ENCODE peak calls at places on chromosomes 2 and 18, in five cellular contexts. One of them, this sample, is unnamed.

GRCh38 chr2:172995323-172996244 is 80.1 kb upstream of the MAP3K20 start:
- DNase-seq in smooth muscle cell of the brain vasculature: peak; percentile 18
- DNase-seq in Jurkat, Clone E6-1: no peak
- DNase-seq in stimulated activated CD4-positive, alpha-beta T cell treated with anti-CD3 and anti-CD28 coated beads, Interleukin-1b, Interleukin-23, amount 100 ng/mL, for 1 hour: no peak
- DNase-seq in upper lobe of right lung: no peak
- DNase-seq in this sample: no peak

GRCh38 chr2:20450201-20451108 is 3.6 kb downstream of the RHOB start:
- DNase-seq in upper lobe of right lung: no peak
- DNase-seq in smooth muscle cell of the brain vasculature: no peak
- DNase-seq in stimulated activated CD4-positive, alpha-beta T cell treated with anti-CD3 and anti-CD28 coated beads, Interleukin-1b, Interleukin-23, amount 100 ng/mL, for 1 hour: no peak
- DNase-seq in Jurkat, Clone E6-1: no peak
- DNase-seq in this sample: peak; percentile 55

GRCh38 chr2:166017208-166017607 is 63.6 kb upstream of the TTC21B start:
- DNase-seq in stimulated activated CD4-positive, alpha-beta T cell treated with anti-CD3 and anti-CD28 coated beads, Interleukin-1b, Interleukin-23, amount 100 ng/mL, for 1 hour: no peak
- DNase-seq in smooth muscle cell of the brain vasculature: no peak
- DNase-seq in upper lobe of right lung: no peak
- DNase-seq in Jurkat, Clone E6-1: no peak
- DNase-seq in this sample: no peak

GRCh38 chr2:217685255-217685605 is 317.6 kb downstream of the TNS1 start:
- DNase-seq in Jurkat, Clone E6-1: no peak
- DNase-seq in upper lobe of right lung: peak; percentile 66
- DNase-seq in smooth muscle cell of the brain vasculature: peak; percentile 73
- DNase-seq in stimulated activated CD4-positive, alpha-beta T cell treated with anti-CD3 and anti-CD28 coated beads, Interleukin-1b, Interleukin-23, amount 100 ng/mL, for 1 hour: no peak
- DNase-seq in this sample: no peak

GRCh38 chr2:217220228-217221013 is 360.6 kb upstream of the TNP1 start:
- DNase-seq in stimulated activated CD4-positive, alpha-beta T cell treated with anti-CD3 and anti-CD28 coated beads, Interleukin-1b, Interleukin-23, amount 100 ng/mL, for 1 hour: no peak
- DNase-seq in upper lobe of right lung: no peak
- DNase-seq in smooth muscle cell of the brain vasculature: peak; percentile 45
- DNase-seq in Jurkat, Clone E6-1: no peak
- DNase-seq in this sample: no peak

GRCh38 chr18:30889582-30890301 is 152.8 kb downstream of the DSC3 start:
- DNase-seq in Jurkat, Clone E6-1: peak; percentile 0
- DNase-seq in upper lobe of right lung: no peak
- DNase-seq in smooth muscle cell of the brain vasculature: no peak
- DNase-seq in stimulated activated CD4-positive, alpha-beta T cell treated with anti-CD3 and anti-CD28 coated beads, Interleukin-1b, Interleukin-23, amount 100 ng/mL, for 1 hour: no peak
- DNase-seq in this sample: no peak

GRCh38 chr18:62763101-62763521 is 47.8 kb downstream of the PHLPP1 start:
- DNase-seq in stimulated activated CD4-positive, alpha-beta T cell treated with anti-CD3 and anti-CD28 coated beads, Interleukin-1b, Interleukin-23, amount 100 ng/mL, for 1 hour: no peak
- DNase-seq in upper lobe of right lung: no peak
- DNase-seq in smooth muscle cell of the brain vasculature: no peak
- DNase-seq in Jurkat, Clone E6-1: no peak
- DNase-seq in this sample: no peak

GRCh38 chr2:220779918-220780317 is 792.2 kb downstream of the EPHA4 start:
- DNase-seq in smooth muscle cell of the brain vasculature: no peak
- DNase-seq in stimulated activated CD4-positive, alpha-beta T cell treated with anti-CD3 and anti-CD28 coated beads, Interleukin-1b, Interleukin-23, amount 100 ng/mL, for 1 hour: no peak
- DNase-seq in upper lobe of right lung: no peak
- DNase-seq in Jurkat, Clone E6-1: no peak
- DNase-seq in this sample: peak; percentile 5

GRCh38 chr2:42170619-42171395 is 1.7 kb downstream of the EML4 start:
- DNase-seq in upper lobe of right lung: no peak
- DNase-seq in smooth muscle cell of the brain vasculature: no peak
- DNase-seq in stimulated activated CD4-positive, alpha-beta T cell treated with anti-CD3 and anti-CD28 coated beads, Interleukin-1b, Interleukin-23, amount 100 ng/mL, for 1 hour: no peak
- DNase-seq in Jurkat, Clone E6-1: no peak
- DNase-seq in this sample: no peak

GRCh38 chr2:85915606-85916303 is 27.0 kb upstream of the ST3GAL5 start:
- DNase-seq in smooth muscle cell of the brain vasculature: no peak
- DNase-seq in upper lobe of right lung: no peak
- DNase-seq in Jurkat, Clone E6-1: no peak
- DNase-seq in stimulated activated CD4-positive, alpha-beta T cell treated with anti-CD3 and anti-CD28 coated beads, Interleukin-1b, Interleukin-23, amount 100 ng/mL, for 1 hour: no peak
- DNase-seq in this sample: no peak

GRCh38 chr2:48065971-48066370 is 159.7 kb upstream of the FBXO11 start:
- DNase-seq in upper lobe of right lung: no peak
- DNase-seq in stimulated activated CD4-positive, alpha-beta T cell treated with anti-CD3 and anti-CD28 coated beads, Interleukin-1b, Interleukin-23, amount 100 ng/mL, for 1 hour: no peak
- DNase-seq in Jurkat, Clone E6-1: no peak
- DNase-seq in smooth muscle cell of the brain vasculature: no peak
- DNase-seq in this sample: no peak

GRCh38 chr2:215831296-215831913 is 181.9 kb downstream of the MREG start:
- DNase-seq in upper lobe of right lung: no peak
- DNase-seq in Jurkat, Clone E6-1: peak; percentile 10
- DNase-seq in smooth muscle cell of the brain vasculature: no peak
- DNase-seq in stimulated activated CD4-positive, alpha-beta T cell treated with anti-CD3 and anti-CD28 coated beads, Interleukin-1b, Interleukin-23, amount 100 ng/mL, for 1 hour: no peak
- DNase-seq in this sample: no peak

GRCh38 chr2:56801770-56802169 is 618.0 kb downstream of the CCDC85A start:
- DNase-seq in upper lobe of right lung: no peak
- DNase-seq in stimulated activated CD4-positive, alpha-beta T cell treated with anti-CD3 and anti-CD28 coated beads, Interleukin-1b, Interleukin-23, amount 100 ng/mL, for 1 hour: no peak
- DNase-seq in smooth muscle cell of the brain vasculature: no peak
- DNase-seq in Jurkat, Clone E6-1: no peak
- DNase-seq in this sample: no peak

GRCh38 chr2:113273031-113273551 is 5.6 kb downstream of the PAX8 start:
- DNase-seq in smooth muscle cell of the brain vasculature: peak; percentile 57
- DNase-seq in upper lobe of right lung: no peak
- DNase-seq in Jurkat, Clone E6-1: no peak
- DNase-seq in stimulated activated CD4-positive, alpha-beta T cell treated with anti-CD3 and anti-CD28 coated beads, Interleukin-1b, Interleukin-23, amount 100 ng/mL, for 1 hour: no peak
- DNase-seq in this sample: no peak

GRCh38 chr2:109529532-109530449 is 84.0 kb downstream of the SEPTIN10 start:
- DNase-seq in stimulated activated CD4-positive, alpha-beta T cell treated with anti-CD3 and anti-CD28 coated beads, Interleukin-1b, Interleukin-23, amount 100 ng/mL, for 1 hour: no peak
- DNase-seq in smooth muscle cell of the brain vasculature: no peak
- DNase-seq in upper lobe of right lung: peak; percentile 63
- DNase-seq in Jurkat, Clone E6-1: no peak
- DNase-seq in this sample: no peak

GRCh38 chr2:220473611-220474010 is 846.2 kb downstream of the SLC4A3 start:
- DNase-seq in smooth muscle cell of the brain vasculature: no peak
- DNase-seq in stimulated activated CD4-positive, alpha-beta T cell treated with anti-CD3 and anti-CD28 coated beads, Interleukin-1b, Interleukin-23, amount 100 ng/mL, for 1 hour: no peak
- DNase-seq in Jurkat, Clone E6-1: no peak
- DNase-seq in upper lobe of right lung: no peak
- DNase-seq in this sample: no peak

GRCh38 chr2:190506666-190507065 is 27.9 kb downstream of the NEMP2 start:
- DNase-seq in upper lobe of right lung: no peak
- DNase-seq in smooth muscle cell of the brain vasculature: no peak
- DNase-seq in stimulated activated CD4-positive, alpha-beta T cell treated with anti-CD3 and anti-CD28 coated beads, Interleukin-1b, Interleukin-23, amount 100 ng/mL, for 1 hour: no peak
- DNase-seq in Jurkat, Clone E6-1: no peak
- DNase-seq in this sample: no peak

GRCh38 chr2:76867854-76868253 is 654.3 kb downstream of the LRRTM4 start:
- DNase-seq in Jurkat, Clone E6-1: no peak
- DNase-seq in smooth muscle cell of the brain vasculature: no peak
- DNase-seq in upper lobe of right lung: no peak
- DNase-seq in stimulated activated CD4-positive, alpha-beta T cell treated with anti-CD3 and anti-CD28 coated beads, Interleukin-1b, Interleukin-23, amount 100 ng/mL, for 1 hour: no peak
- DNase-seq in this sample: peak; percentile 32

GRCh38 chr2:72214429-72215143 is 66.9 kb upstream of the CYP26B1 start:
- DNase-seq in stimulated activated CD4-positive, alpha-beta T cell treated with anti-CD3 and anti-CD28 coated beads, Interleukin-1b, Interleukin-23, amount 100 ng/mL, for 1 hour: no peak
- DNase-seq in Jurkat, Clone E6-1: no peak
- DNase-seq in smooth muscle cell of the brain vasculature: no peak
- DNase-seq in upper lobe of right lung: no peak
- DNase-seq in this sample: no peak

GRCh38 chr2:47195149-47195548 is 40.0 kb upstream of the STPG4 start:
- DNase-seq in Jurkat, Clone E6-1: no peak
- DNase-seq in upper lobe of right lung: no peak
- DNase-seq in stimulated activated CD4-positive, alpha-beta T cell treated with anti-CD3 and anti-CD28 coated beads, Interleukin-1b, Interleukin-23, amount 100 ng/mL, for 1 hour: no peak
- DNase-seq in smooth muscle cell of the brain vasculature: no peak
- DNase-seq in this sample: no peak

GRCh38 chr2:70181363-70181956 is 9.4 kb downstream of the C2orf42 start:
- DNase-seq in smooth muscle cell of the brain vasculature: no peak
- DNase-seq in stimulated activated CD4-positive, alpha-beta T cell treated with anti-CD3 and anti-CD28 coated beads, Interleukin-1b, Interleukin-23, amount 100 ng/mL, for 1 hour: no peak
- DNase-seq in upper lobe of right lung: peak; percentile 50
- DNase-seq in Jurkat, Clone E6-1: no peak
- DNase-seq in this sample: no peak

GRCh38 chr18:6509417-6510198 is 94.9 kb upstream of the L3MBTL4 start:
- DNase-seq in Jurkat, Clone E6-1: no peak
- DNase-seq in stimulated activated CD4-positive, alpha-beta T cell treated with anti-CD3 and anti-CD28 coated beads, Interleukin-1b, Interleukin-23, amount 100 ng/mL, for 1 hour: no peak
- DNase-seq in smooth muscle cell of the brain vasculature: peak; percentile 18
- DNase-seq in upper lobe of right lung: no peak
- DNase-seq in this sample: no peak

GRCh38 chr2:166494140-166494544 is at the start of gene SCN7A:
- DNase-seq in smooth muscle cell of the brain vasculature: peak; percentile 10
- DNase-seq in Jurkat, Clone E6-1: no peak
- DNase-seq in stimulated activated CD4-positive, alpha-beta T cell treated with anti-CD3 and anti-CD28 coated beads, Interleukin-1b, Interleukin-23, amount 100 ng/mL, for 1 hour: no peak
- DNase-seq in upper lobe of right lung: peak; percentile 83
- DNase-seq in this sample: no peak

GRCh38 chr18:74395630-74396251 is 61.4 kb downstream of the DIPK1C start:
- DNase-seq in stimulated activated CD4-positive, alpha-beta T cell treated with anti-CD3 and anti-CD28 coated beads, Interleukin-1b, Interleukin-23, amount 100 ng/mL, for 1 hour: no peak
- DNase-seq in Jurkat, Clone E6-1: no peak
- DNase-seq in upper lobe of right lung: peak; percentile 67
- DNase-seq in smooth muscle cell of the brain vasculature: no peak
- DNase-seq in this sample: no peak

GRCh38 chr2:52194342-52194741 is 1162.4 kb upstream of the NRXN1 start:
- DNase-seq in smooth muscle cell of the brain vasculature: no peak
- DNase-seq in upper lobe of right lung: no peak
- DNase-seq in stimulated activated CD4-positive, alpha-beta T cell treated with anti-CD3 and anti-CD28 coated beads, Interleukin-1b, Interleukin-23, amount 100 ng/mL, for 1 hour: no peak
- DNase-seq in Jurkat, Clone E6-1: no peak
- DNase-seq in this sample: no peak

GRCh38 chr2:112137516-112138142 is 556 bp upstream of the FBLN7 start:
- DNase-seq in upper lobe of right lung: no peak
- DNase-seq in Jurkat, Clone E6-1: no peak
- DNase-seq in smooth muscle cell of the brain vasculature: no peak
- DNase-seq in stimulated activated CD4-positive, alpha-beta T cell treated with anti-CD3 and anti-CD28 coated beads, Interleukin-1b, Interleukin-23, amount 100 ng/mL, for 1 hour: no peak
- DNase-seq in this sample: no peak

GRCh38 chr2:230137902-230138539 is 69.3 kb upstream of the SLC16A14 start:
- DNase-seq in smooth muscle cell of the brain vasculature: no peak
- DNase-seq in Jurkat, Clone E6-1: no peak
- DNase-seq in stimulated activated CD4-positive, alpha-beta T cell treated with anti-CD3 and anti-CD28 coated beads, Interleukin-1b, Interleukin-23, amount 100 ng/mL, for 1 hour: no peak
- DNase-seq in upper lobe of right lung: no peak
- DNase-seq in this sample: no peak

GRCh38 chr2:165248238-165248637 is 9.0 kb downstream of the SCN2A start:
- DNase-seq in upper lobe of right lung: no peak
- DNase-seq in stimulated activated CD4-positive, alpha-beta T cell treated with anti-CD3 and anti-CD28 coated beads, Interleukin-1b, Interleukin-23, amount 100 ng/mL, for 1 hour: no peak
- DNase-seq in Jurkat, Clone E6-1: no peak
- DNase-seq in smooth muscle cell of the brain vasculature: no peak
- DNase-seq in this sample: no peak

GRCh38 chr2:174540893-174541292 is 54.1 kb upstream of the GPR155 start:
- DNase-seq in Jurkat, Clone E6-1: no peak
- DNase-seq in smooth muscle cell of the brain vasculature: no peak
- DNase-seq in upper lobe of right lung: no peak
- DNase-seq in stimulated activated CD4-positive, alpha-beta T cell treated with anti-CD3 and anti-CD28 coated beads, Interleukin-1b, Interleukin-23, amount 100 ng/mL, for 1 hour: no peak
- DNase-seq in this sample: no peak

GRCh38 chr18:26051845-26052244 is 38.6 kb downstream of the SS18 start:
- DNase-seq in stimulated activated CD4-positive, alpha-beta T cell treated with anti-CD3 and anti-CD28 coated beads, Interleukin-1b, Interleukin-23, amount 100 ng/mL, for 1 hour: no peak
- DNase-seq in smooth muscle cell of the brain vasculature: no peak
- DNase-seq in upper lobe of right lung: no peak
- DNase-seq in Jurkat, Clone E6-1: no peak
- DNase-seq in this sample: no peak

GRCh38 chr2:172377408-172377807 is 50.0 kb upstream of the ITGA6 start:
- DNase-seq in stimulated activated CD4-positive, alpha-beta T cell treated with anti-CD3 and anti-CD28 coated beads, Interleukin-1b, Interleukin-23, amount 100 ng/mL, for 1 hour: no peak
- DNase-seq in smooth muscle cell of the brain vasculature: no peak
- DNase-seq in upper lobe of right lung: no peak
- DNase-seq in Jurkat, Clone E6-1: no peak
- DNase-seq in this sample: no peak

GRCh38 chr2:168992591-168993349 is 38.4 kb downstream of the ABCB11 start:
- DNase-seq in stimulated activated CD4-positive, alpha-beta T cell treated with anti-CD3 and anti-CD28 coated beads, Interleukin-1b, Interleukin-23, amount 100 ng/mL, for 1 hour: no peak
- DNase-seq in Jurkat, Clone E6-1: no peak
- DNase-seq in upper lobe of right lung: no peak
- DNase-seq in smooth muscle cell of the brain vasculature: no peak
- DNase-seq in this sample: no peak

GRCh38 chr2:26646986-26647672 is 6.0 kb upstream of the CIB4 start:
- DNase-seq in smooth muscle cell of the brain vasculature: no peak
- DNase-seq in upper lobe of right lung: no peak
- DNase-seq in Jurkat, Clone E6-1: no peak
- DNase-seq in stimulated activated CD4-positive, alpha-beta T cell treated with anti-CD3 and anti-CD28 coated beads, Interleukin-1b, Interleukin-23, amount 100 ng/mL, for 1 hour: no peak
- DNase-seq in this sample: no peak

GRCh38 chr2:213265679-213266078 is 18.6 kb upstream of the SPAG16 start:
- DNase-seq in smooth muscle cell of the brain vasculature: no peak
- DNase-seq in Jurkat, Clone E6-1: no peak
- DNase-seq in stimulated activated CD4-positive, alpha-beta T cell treated with anti-CD3 and anti-CD28 coated beads, Interleukin-1b, Interleukin-23, amount 100 ng/mL, for 1 hour: no peak
- DNase-seq in upper lobe of right lung: no peak
- DNase-seq in this sample: no peak

GRCh38 chr2:137826373-137827372 is 137.6 kb upstream of the HNMT start:
- DNase-seq in Jurkat, Clone E6-1: no peak
- DNase-seq in stimulated activated CD4-positive, alpha-beta T cell treated with anti-CD3 and anti-CD28 coated beads, Interleukin-1b, Interleukin-23, amount 100 ng/mL, for 1 hour: no peak
- DNase-seq in upper lobe of right lung: no peak
- DNase-seq in smooth muscle cell of the brain vasculature: no peak
- DNase-seq in this sample: no peak